ENCODE peak calls at places on chromosomes 4 and X, in five cellular contexts. W is HFF-Myc, C is colonic mucosa, E is AG04450, Y is progenitor cell of endocrine pancreas. S is an unnamed sample.

GRCh38 chr4:100311181-100311580 is 120.9 kb upstream of the DDIT4L start:
- DNase-seq in W (no peak), C (no peak), E (no peak), Y (no peak), S (no peak)

GRCh38 chr4:138897818-138898226 is 117.8 kb upstream of the NOCT start:
- DNase-seq in W (peak), C (no peak), E (peak), Y (no peak), S (peak)

GRCh38 chr4:7766661-7767345 is 172.9 kb downstream of the AFAP1 start:
- DNase-seq in W (no peak), C (no peak), E (no peak), Y (no peak), S (no peak)

GRCh38 chrX:136080766-136081165 is 66.6 kb upstream of the FHL1 start:
- DNase-seq in W (no peak), C (no peak), E (no peak), Y (no peak), S (no peak)

GRCh38 chr4:173527103-173527876 is 2.7 kb downstream of the HAND2 start:
- DNase-seq in W (no peak), C (no peak), E (no peak), Y (no peak), S (no peak)

GRCh38 chr4:186979966-186980745 is 256.5 kb upstream of the FAT1 start:
- DNase-seq in W (no peak), C (no peak), E (no peak), Y (no peak), S (no peak)

GRCh38 chr4:56505269-56506109 is at the start of gene ARL9:
- DNase-seq in W (peak), C (peak), E (peak), Y (peak), S (no peak)

GRCh38 chr4:108370291-108370690 is 201.6 kb upstream of the LEF1 start:
- DNase-seq in W (no peak), C (no peak), E (no peak), Y (no peak), S (no peak)

GRCh38 chrX:9352683-9353430 is 112.0 kb upstream of the TBL1X start:
- DNase-seq in W (no peak), C (peak), E (no peak), Y (no peak), S (no peak)

GRCh38 chr4:95360256-95360903 is 188.4 kb downstream of the UNC5C start:
- DNase-seq in W (no peak), C (no peak), E (no peak), Y (no peak), S (no peak)

GRCh38 chrX:47563801-47564315 is 2.9 kb downstream of the ARAF start:
- DNase-seq in W (no peak), C (no peak), E (no peak), Y (no peak), S (no peak)

GRCh38 chr4:138867404-138867803 is 148.2 kb upstream of the NOCT start:
- DNase-seq in W (no peak), C (no peak), E (no peak), Y (no peak), S (no peak)

GRCh38 chr4:26899991-26900390 is 39.4 kb downstream of the STIM2 start:
- DNase-seq in W (no peak), C (no peak), E (no peak), Y (no peak), S (no peak)

GRCh38 chr4:183130328-183131155 is 31.5 kb downstream of the WWC2 start:
- DNase-seq in W (no peak), C (no peak), E (no peak), Y (no peak), S (no peak)

GRCh38 chr4:83266689-83267088 is 17.9 kb downstream of the COQ2 start:
- DNase-seq in W (no peak), C (no peak), E (no peak), Y (no peak), S (no peak)

GRCh38 chr4:147492761-147493160 is 11.9 kb downstream of the EDNRA start:
- DNase-seq in W (no peak), C (no peak), E (peak), Y (no peak), S (no peak)

GRCh38 chrX:51178352-51178751 is 154.3 kb upstream of the NUDT10 start:
- DNase-seq in W (no peak), C (no peak), E (no peak), Y (no peak), S (no peak)

GRCh38 chr4:98508825-98509539 is 149.4 kb downstream of the TSPAN5 start:
- DNase-seq in W (no peak), C (no peak), E (no peak), Y (no peak), S (no peak)

GRCh38 chr4:960140-960735 is 13.1 kb downstream of the DGKQ start:
- DNase-seq in W (no peak), C (no peak), E (no peak), Y (no peak), S (no peak)

GRCh38 chr4:154551872-154552686 is 1.9 kb upstream of the PLRG1 start:
- DNase-seq in W (peak), C (peak), E (peak), Y (peak), S (peak)

GRCh38 chr4:80101768-80102116 is 28.7 kb upstream of the ANTXR2 start:
- DNase-seq in W (no peak), C (no peak), E (no peak), Y (no peak), S (no peak)

GRCh38 chr4:79334341-79334740 is 8.5 kb upstream of the NAA11 start:
- DNase-seq in W (no peak), C (no peak), E (no peak), Y (no peak), S (no peak)

GRCh38 chr4:139958738-139959096 is 195.3 kb downstream of the MAML3 start:
- DNase-seq in W (no peak), C (no peak), E (no peak), Y (no peak), S (no peak)

GRCh38 chr4:19756661-19757060 is 495.0 kb upstream of the SLIT2 start:
- DNase-seq in W (no peak), C (no peak), E (no peak), Y (no peak), S (no peak)

GRCh38 chrX:134718329-134719317 is 60.4 kb upstream of the PLAC1 start:
- DNase-seq in W (peak), C (no peak), E (peak), Y (no peak), S (peak)

GRCh38 chrX:55159556-55159955 is 60.6 kb upstream of the PAGE5 start:
- DNase-seq in W (no peak), C (no peak), E (no peak), Y (no peak), S (no peak)

GRCh38 chr4:161393614-161394013 is 770.2 kb downstream of the FSTL5 start:
- DNase-seq in W (no peak), C (no peak), E (no peak), Y (no peak), S (no peak)

GRCh38 chrX:143664302-143664701 is 28.4 kb upstream of the SLITRK4 start:
- DNase-seq in W (no peak), C (no peak), E (no peak), Y (no peak), S (no peak)

GRCh38 chrX:40912576-40912975 is 172.7 kb upstream of the USP9X start:
- DNase-seq in W (no peak), C (no peak), E (no peak), Y (no peak), S (no peak)

GRCh38 chr4:91447168-91447567 is 856.6 kb upstream of the GRID2 start:
- DNase-seq in W (no peak), C (no peak), E (no peak), Y (no peak), S (no peak)

GRCh38 chr4:134777626-134778025 is 576.0 kb upstream of the PABPC4L start:
- DNase-seq in W (no peak), C (no peak), E (no peak), Y (no peak), S (no peak)

GRCh38 chrX:147733369-147733768 is 178.3 kb upstream of the FMR1 start:
- DNase-seq in W (no peak), C (no peak), E (no peak), Y (no peak), S (no peak)

GRCh38 chr4:2804449-2804972 is 11.6 kb downstream of the SH3BP2 start:
- DNase-seq in W (no peak), C (no peak), E (no peak), Y (no peak), S (no peak)

GRCh38 chr4:107258359-107258758 is 222.2 kb upstream of the DKK2 start:
- DNase-seq in W (peak), C (no peak), E (peak), Y (no peak), S (no peak)

GRCh38 chr4:6474053-6474568 is 1.7 kb upstream of the PPP2R2C start:
- DNase-seq in W (no peak), C (peak), E (no peak), Y (peak), S (no peak)
- TF ChIP-seq CTCF in W (peak), C (no peak), E (peak), Y (peak), S (peak)

DNA sequence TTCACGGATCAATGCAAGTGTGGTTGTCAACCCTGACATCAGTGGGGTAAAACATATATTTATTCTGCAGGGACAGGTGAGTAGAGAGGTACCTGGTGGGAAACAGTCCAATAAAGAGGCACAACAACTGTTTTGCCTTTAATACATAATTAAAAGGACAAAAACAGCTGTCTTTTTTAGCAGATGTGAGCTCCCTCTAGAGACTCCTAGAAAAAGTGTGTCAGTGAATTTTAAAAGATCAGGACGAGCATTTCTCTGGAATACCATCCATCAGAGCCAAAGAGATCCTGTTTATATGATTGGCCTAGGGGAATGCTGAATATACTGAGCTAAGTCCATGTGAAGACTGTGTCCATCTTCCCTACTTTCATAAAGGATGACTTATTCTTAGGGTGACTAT is 58.3 kb downstream of the TMEM144 start:
- DNase-seq in W (no peak), C (no peak), E (no peak), Y (no peak), S (no peak)
- TF ChIP-seq CTCF in W (no peak), C (no peak), E (peak), Y (no peak), S (peak)

GRCh38 chr4:68577590-68577989 is 1.5 kb upstream of the UGT2B17 start:
- DNase-seq in W (no peak), C (no peak), E (no peak), Y (no peak), S (no peak)
- TF ChIP-seq CTCF in W (no peak), C (no peak), E (no peak), Y (no peak), S (no peak)

GRCh38 chr4:52892880-52893279 is 30.8 kb downstream of the RASL11B start:
- DNase-seq in W (no peak), C (no peak), E (no peak), Y (no peak), S (no peak)
- TF ChIP-seq CTCF in W (no peak), C (no peak), E (no peak), Y (no peak), S (no peak)

GRCh38 chrX:18415386-18415785 is 10.0 kb upstream of the CDKL5 start:
- DNase-seq in W (no peak), C (no peak), E (no peak), Y (no peak), S (no peak)

GRCh38 chrX:18406531-18407266 is 18.7 kb upstream of the CDKL5 start:
- DNase-seq in W (no peak), C (no peak), E (no peak), Y (no peak), S (no peak)

GRCh38 chrX:18410038-18410437 is 15.4 kb upstream of the CDKL5 start:
- DNase-seq in W (no peak), C (no peak), E (no peak), Y (no peak), S (no peak)
- TF ChIP-seq CTCF in W (no peak), C (no peak), E (peak), Y (peak), S (peak)

GRCh38 chr4:67624939-67625338 is 66.4 kb downstream of the STAP1 start:
- DNase-seq in W (no peak), C (no peak), E (no peak), Y (no peak), S (no peak)
- TF ChIP-seq CTCF in W (no peak), C (no peak), E (no peak), Y (no peak), S (no peak)

GRCh38 chrX:129347291-129347690 is 176.0 kb downstream of the SMARCA1 start:
- DNase-seq in W (no peak), C (no peak), E (no peak), Y (no peak), S (no peak)
- TF ChIP-seq CTCF in W (no peak), C (no peak), E (no peak), Y (peak), S (peak)

DNA sequence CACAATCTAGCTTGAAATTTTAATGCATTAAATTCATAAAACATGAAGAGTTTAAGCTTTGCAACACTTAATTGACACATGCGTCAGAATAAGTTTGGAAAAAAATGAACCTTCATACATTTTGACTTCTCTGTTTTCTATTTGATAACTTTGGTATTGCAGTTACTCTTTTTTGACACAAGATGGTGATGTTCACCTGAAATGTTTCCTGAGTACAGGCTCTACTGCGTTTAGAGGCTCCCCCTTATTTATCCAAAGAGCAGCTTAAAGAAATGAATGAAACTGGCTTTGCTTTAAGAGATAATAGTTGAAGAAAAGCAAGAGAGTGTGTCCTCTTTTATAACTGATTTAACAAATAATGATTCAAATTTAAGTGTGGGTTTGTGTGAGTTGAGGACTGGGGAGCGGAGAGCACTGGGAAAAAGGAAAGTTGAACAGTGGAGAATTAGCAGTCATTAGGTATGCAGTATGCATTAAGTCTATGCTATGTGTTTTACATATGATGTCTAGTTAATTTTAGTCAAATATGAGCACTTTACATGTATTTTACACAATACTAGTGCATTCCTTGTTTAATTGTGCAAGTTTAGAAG is 180.6 kb upstream of the NUDT6 start:
- DNase-seq in W (no peak), C (no peak), E (no peak), Y (no peak), S (no peak)
- TF ChIP-seq CTCF in W (peak), C (peak), E (peak), Y (peak), S (peak)

DNA sequence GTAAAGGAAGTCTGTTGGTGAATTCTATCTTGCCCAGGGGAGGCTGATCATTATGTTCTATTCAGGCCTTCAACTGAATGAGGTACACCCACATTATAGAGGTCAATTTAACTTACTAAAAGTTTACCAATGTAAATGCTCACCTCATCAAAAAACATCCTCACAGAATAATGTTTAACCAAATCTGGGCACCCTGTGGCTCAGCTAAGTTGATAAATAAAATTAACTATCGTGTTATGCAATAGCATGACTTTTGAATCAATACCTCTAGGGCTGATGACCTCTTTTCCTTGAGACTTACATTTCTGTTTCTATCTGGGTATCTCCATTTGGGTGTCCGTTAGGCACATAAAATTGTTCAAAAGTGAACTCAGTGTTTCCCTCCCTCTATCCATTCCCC is 203.1 kb downstream of the TEX13C start:
- DNase-seq in W (no peak), C (no peak), E (no peak), Y (no peak), S (no peak)
- TF ChIP-seq CTCF in W (no peak), C (no peak), E (no peak), Y (no peak), S (no peak)